ENCODE peak calls at places on chromosomes 5 and 9, in six cellular contexts. H, T, Y, A, N and X are unnamed samples.
A peak's percentile ranks its signal among the peaks of the same experiment; 100 is the strongest.

GRCh38 chr5:10595305-10595677 is 31.4 kb downstream of the ANKRD33B start:
- DNase-seq in N (no peak), H (no peak), T (no peak), Y (peak; percentile 33), A (no peak), X (no peak)

GRCh38 chr5:103021310-103021709 is 98.6 kb downstream of the GIN1 start:
- DNase-seq in H (no peak), A (no peak), Y (peak; percentile 80), T (no peak), N (no peak), X (no peak)

GRCh38 chr9:124513374-124513994 is 6.3 kb upstream of the NR5A1 start:
- DNase-seq in Y (peak; percentile 13), N (peak; percentile 46), T (peak; percentile 23), H (no peak), A (no peak), X (no peak)

GRCh38 chr5:128199104-128199503 is 115.5 kb downstream of the SLC12A2 start:
- DNase-seq in H (no peak), N (no peak), Y (peak; percentile 90), A (no peak), T (no peak), X (no peak)

GRCh38 chr9:134063876-134064450 is 3.9 kb downstream of the BRD3 start:
- DNase-seq in A (no peak), H (no peak), N (no peak), T (no peak), Y (no peak), X (no peak)

GRCh38 chr5:138544171-138545134 is 1.4 kb upstream of the ETF1 start:
- DNase-seq in H (no peak), T (no peak), A (no peak), Y (peak; percentile 25), N (no peak), X (no peak)

GRCh38 chr9:94806307-94806893 is 79.9 kb downstream of the AOPEP start:
- DNase-seq in Y (peak; percentile 41), A (no peak), T (no peak), N (no peak), H (no peak), X (no peak)

GRCh38 chr5:50445281-50445949 is 4.3 kb upstream of the EMB start:
- DNase-seq in T (no peak), H (no peak), N (peak; percentile 71), Y (no peak), A (no peak), X (no peak)

GRCh38 chr5:56471707-56472106 is 238.6 kb upstream of the ANKRD55 start:
- DNase-seq in N (no peak), A (no peak), H (no peak), Y (no peak), T (no peak), X (no peak)

GRCh38 chr9:136552117-136552685 is 6.4 kb upstream of the NOTCH1 start:
- DNase-seq in A (peak; percentile 40), Y (peak; percentile 13), H (no peak), N (no peak), T (no peak), X (no peak)

GRCh38 chr9:133758228-133758627 is 20.1 kb upstream of the SARDH start:
- DNase-seq in T (no peak), N (no peak), Y (no peak), A (no peak), H (no peak), X (no peak)

GRCh38 chr5:123450641-123451421 is 27.6 kb upstream of the CEP120 start:
- DNase-seq in A (no peak), Y (no peak), N (no peak), H (peak; percentile 65), T (peak; percentile 43), X (no peak)

GRCh38 chr9:89676281-89676680 is 71.5 kb downstream of the GADD45G start:
- DNase-seq in Y (no peak), H (no peak), T (peak; percentile 70), A (peak; percentile 61), N (no peak), X (no peak)

GRCh38 chr5:151081426-151082273 is 816 bp upstream of the TNIP1 start:
- DNase-seq in N (no peak), T (no peak), A (no peak), Y (peak; percentile 64), H (peak; percentile 85), X (no peak)

GRCh38 chr5:75364571-75365280 is 27.7 kb downstream of the HMGCR start:
- DNase-seq in Y (no peak), T (no peak), N (no peak), H (no peak), A (peak; percentile 62), X (no peak)

GRCh38 chr5:155459889-155460500 is 446.4 kb downstream of the KIF4B start:
- DNase-seq in Y (no peak), T (no peak), H (no peak), A (no peak), N (no peak), X (no peak)

GRCh38 chr9:114282926-114283325 is 40.0 kb upstream of the ORM1 start:
- DNase-seq in H (no peak), N (peak; percentile 67), A (peak; percentile 5), T (no peak), Y (no peak), X (peak; percentile 39)

GRCh38 chr5:6804766-6805165 is 91.5 kb downstream of the TENT4A start:
- DNase-seq in N (no peak), A (no peak), T (no peak), H (no peak), Y (no peak), X (no peak)

GRCh38 chr9:93257808-93258331 is 73.9 kb downstream of the WNK2 start:
- DNase-seq in H (no peak), T (no peak), N (no peak), Y (peak; percentile 48), A (no peak), X (peak; percentile 5)

GRCh38 chr9:93118863-93119702 is 15.0 kb downstream of the NINJ1 start:
- DNase-seq in N (no peak), Y (no peak), A (no peak), H (no peak), T (no peak), X (peak; percentile 15)

GRCh38 chr9:91151014-91151740 is 210.5 kb downstream of the AUH start:
- DNase-seq in T (no peak), H (no peak), Y (no peak), A (no peak), N (no peak), X (no peak)

GRCh38 chr5:180613789-180614188 is 22.5 kb upstream of the SCGB3A1 start:
- DNase-seq in A (no peak), T (no peak), H (no peak), Y (no peak), N (no peak), X (no peak)

GRCh38 chr5:178582291-178582690 is 7.9 kb downstream of the COL23A1 start:
- DNase-seq in T (no peak), Y (no peak), H (no peak), N (no peak), A (no peak), X (no peak)

GRCh38 chr9:98678244-98678842 is 30.4 kb downstream of the GABBR2 start:
- DNase-seq in N (no peak), Y (peak; percentile 6), H (peak; percentile 10), T (no peak), A (no peak), X (no peak)

GRCh38 chr5:62576570-62577172 is 1.9 kb upstream of the LRRC70 start:
- DNase-seq in T (no peak), A (no peak), H (no peak), Y (no peak), N (no peak), X (no peak)

GRCh38 chr5:127887282-127887681 is 184.1 kb downstream of the CCDC192 start:
- DNase-seq in T (no peak), A (no peak), N (no peak), Y (peak; percentile 41), H (no peak), X (no peak)

GRCh38 chr5:153636713-153637112 is 146.2 kb downstream of the GRIA1 start:
- DNase-seq in N (no peak), A (no peak), T (no peak), H (no peak), Y (no peak), X (no peak)

GRCh38 chr9:91532325-91532724 is 108.7 kb upstream of the NFIL3 start:
- DNase-seq in A (no peak), H (no peak), N (no peak), T (no peak), Y (peak; percentile 36), X (no peak)

GRCh38 chr5:140049205-140049604 is 6.1 kb upstream of the NRG2 start:
- DNase-seq in N (no peak), A (no peak), H (no peak), T (no peak), Y (no peak), X (no peak)

GRCh38 chr5:17056056-17056690 is 120.1 kb upstream of the MYO10 start:
- DNase-seq in Y (peak; percentile 79), A (no peak), T (peak; percentile 21), N (no peak), H (no peak), X (no peak)

GRCh38 chr9:121774715-121775613 is 123.5 kb downstream of the DAB2IP start:
- DNase-seq in N (no peak), T (peak; percentile 2), A (no peak), Y (no peak), H (no peak), X (peak; percentile 52)

GRCh38 chr5:35436441-35437057 is 181.1 kb upstream of the SPEF2 start:
- DNase-seq in N (no peak), H (peak; percentile 64), Y (peak; percentile 57), T (no peak), A (no peak), X (no peak)
- H3K27me3 ChIP-seq in N (no peaks in the 10 kb centered on the region), H (no peaks in the 10 kb centered on the region), Y (peaks cover 92% of the 10 kb centered on the region), T (no peaks in the 10 kb centered on the region), A (peaks cover 90% of the 10 kb centered on the region), X (no peaks in the 10 kb centered on the region)

DNA sequence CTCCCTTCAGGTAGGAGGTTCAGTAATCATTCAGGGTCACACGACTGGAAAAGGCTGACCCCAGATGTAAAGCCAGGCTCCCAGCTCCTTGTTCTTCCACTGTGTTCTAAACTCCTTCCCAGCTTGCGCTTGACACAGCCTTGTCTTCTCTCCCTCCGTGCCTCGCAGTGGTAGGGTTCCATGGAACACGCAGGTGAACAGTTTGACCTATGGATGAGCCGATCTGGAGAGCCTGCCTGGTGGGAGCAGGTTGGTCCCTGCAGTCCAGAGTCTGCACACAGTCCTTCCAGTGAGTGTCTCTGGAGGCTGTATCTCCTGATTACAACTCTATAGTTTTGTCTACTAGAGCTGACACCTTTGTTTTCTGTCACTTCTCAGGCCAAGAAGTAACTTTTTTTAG is 85.9 kb downstream of the IQGAP2 start:
- DNase-seq in N (no peak), Y (no peak), H (no peak), A (no peak), T (no peak), X (no peak)
- H3K27ac ChIP-seq in N (no peak overlapping the region), Y (no peak overlapping the region), H (no peak overlapping the region), A (peak overlapping the region; percentile 81), T (no peak overlapping the region), X (no peak overlapping the region)

GRCh38 chr5:157592594-157592993 is 17.0 kb upstream of the ADAM19 start:
- DNase-seq in Y (no peak), A (no peak), N (no peak), T (no peak), H (no peak), X (no peak)
- H3K4me3 ChIP-seq in Y (no peak overlapping the region), A (no peak overlapping the region), N (no peak overlapping the region), T (no peak overlapping the region), H (no peak overlapping the region), X (no peak overlapping the region)

DNA sequence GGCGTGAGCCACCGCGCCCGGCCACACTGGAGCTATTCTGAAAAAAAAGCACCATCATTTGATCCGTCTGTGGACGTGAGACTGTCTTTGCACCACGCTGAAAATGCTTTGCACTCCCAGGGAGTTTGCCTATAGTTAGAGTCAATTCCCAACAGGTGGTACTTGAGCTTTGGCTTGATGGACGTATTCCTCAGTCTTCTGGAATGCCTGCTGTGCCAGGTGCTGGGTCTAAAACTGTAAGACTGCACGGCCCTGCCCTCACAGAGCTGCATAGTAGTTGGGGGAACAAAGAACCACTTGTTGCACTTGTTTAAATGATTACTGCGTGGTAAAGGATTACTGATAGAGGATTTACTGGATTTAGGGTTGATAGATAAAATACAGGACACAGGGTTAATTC is 3.4 kb upstream of the CCNO start:
- DNase-seq in H (no peak), A (no peak), N (no peak), T (no peak), Y (no peak), X (no peak)
- H3K27me3 ChIP-seq in H (peaks cover 94% of the 10 kb centered on the region), A (peaks cover 23% of the 10 kb centered on the region), N (peaks cover 12% of the 10 kb centered on the region), T (peaks cover 80% of the 10 kb centered on the region), Y (no peaks in the 10 kb centered on the region), X (no peaks in the 10 kb centered on the region)